ENCODE peak calls at places on chromosomes 12 and 14, in ten cellular contexts. X, O, G, L, W, Z, V, Q, A and H are unnamed samples.

GRCh38 chr12:9727813-9728212 is 5.1 kb downstream of the CLECL1 start:
- DNase-seq in A (no peak), L (no peak), W (no peak), Z (no peak), O (no peak), G (no peak), V (no peak), X (no peak), Q (no peak), H (no peak)

GRCh38 chr14:74979442-74980397 is 23.0 kb upstream of the EIF2B2 start:
- DNase-seq in G (no peak), V (no peak), X (peak; percentile 47), Q (peak; percentile 68), Z (no peak), L (no peak), A (no peak), O (peak; percentile 83), W (peak; percentile 71), H (peak; percentile 71)

GRCh38 chr12:80056845-80057244 is 42.5 kb upstream of the OTOGL start:
- DNase-seq in A (no peak), O (no peak), W (no peak), Z (peak; percentile 79), V (no peak), G (no peak), X (peak; percentile 81), L (no peak), Q (no peak), H (no peak)

GRCh38 chr12:109232731-109233130 is 76.4 kb downstream of the FOXN4 start:
- DNase-seq in Z (no peak), L (no peak), X (no peak), O (no peak), W (no peak), A (no peak), G (no peak), V (no peak), Q (no peak), H (no peak)

GRCh38 chr14:65224799-65225198 is 122.5 kb upstream of the MAX start:
- DNase-seq in V (no peak), X (peak; percentile 46), L (no peak), Q (peak; percentile 51), O (no peak), G (no peak), A (no peak), Z (no peak), W (no peak), H (no peak)

GRCh38 chr12:65655074-65655493 is 169.2 kb upstream of the HMGA2 start:
- DNase-seq in A (no peak), W (no peak), G (no peak), L (no peak), X (peak; percentile 57), O (no peak), Q (no peak), Z (no peak), V (no peak), H (no peak)

GRCh38 chr12:20415013-20415412 is 46.7 kb downstream of the PDE3A start:
- DNase-seq in W (no peak), A (no peak), Z (peak; percentile 77), O (no peak), L (no peak), X (peak; percentile 90), G (no peak), V (no peak), Q (peak; percentile 9), H (no peak)

GRCh38 chr12:19303496-19303895 is 135.8 kb upstream of the AEBP2 start:
- DNase-seq in G (no peak), Q (no peak), V (no peak), O (no peak), X (no peak), A (no peak), W (no peak), L (no peak), Z (no peak), H (no peak)

GRCh38 chr12:41512531-41512930 is 324.4 kb downstream of the PDZRN4 start:
- DNase-seq in X (peak; percentile 3), V (no peak), G (no peak), W (no peak), Z (peak; percentile 36), O (no peak), L (no peak), Q (no peak), A (no peak), H (no peak)

GRCh38 chr14:31128601-31129526 is 78.7 kb downstream of the HECTD1 start:
- DNase-seq in V (no peak), L (no peak), X (no peak), Z (no peak), G (no peak), A (no peak), O (no peak), W (no peak), Q (no peak), H (no peak)

GRCh38 chr12:81417056-81417455 is 339.2 kb downstream of the ACSS3 start:
- DNase-seq in V (no peak), W (no peak), Q (no peak), G (no peak), X (no peak), A (no peak), Z (no peak), O (no peak), L (no peak), H (no peak)

GRCh38 chr12:44286336-44286735 is 450.5 kb downstream of the TMEM117 start:
- DNase-seq in G (no peak), Q (peak; percentile 47), A (no peak), Z (no peak), W (no peak), O (no peak), X (peak; percentile 3), V (no peak), L (no peak), H (no peak)

GRCh38 chr14:74618078-74618952 is 6.3 kb upstream of the LTBP2 start:
- DNase-seq in Z (no peak), G (no peak), L (no peak), W (no peak), V (peak; percentile 58), A (peak; percentile 77), O (no peak), Q (peak; percentile 84), X (peak; percentile 79), H (peak; percentile 83)

GRCh38 chr12:93979189-93979588 is 169.2 kb upstream of the PLXNC1 start:
- DNase-seq in L (no peak), V (no peak), Q (no peak), G (no peak), W (peak; percentile 44), O (no peak), Z (peak; percentile 19), A (no peak), X (peak; percentile 46), H (no peak)

GRCh38 chr14:72849222-72849621 is 44.7 kb downstream of the DPF3 start:
- DNase-seq in A (no peak), Q (no peak), L (no peak), X (no peak), O (no peak), V (no peak), Z (no peak), W (no peak), G (peak; percentile 41), H (no peak)

GRCh38 chr12:10385181-10385613 is 4.6 kb downstream of the KLRK1 start:
- DNase-seq in A (peak; percentile 27), Q (peak; percentile 93), X (peak; percentile 84), G (no peak), Z (no peak), L (no peak), W (no peak), V (no peak), O (no peak), H (no peak)

GRCh38 chr12:104758771-104759170 is 199.3 kb downstream of the SLC41A2 start:
- DNase-seq in W (no peak), G (no peak), X (no peak), O (peak; percentile 3), Z (no peak), L (no peak), V (no peak), A (no peak), Q (no peak), H (no peak)
- H3K4me3 ChIP-seq in W (no peak overlapping the region), G (no peak overlapping the region), X (no peak overlapping the region), O (no peak overlapping the region), Z (no peak overlapping the region), L (no peak overlapping the region), V (no peak overlapping the region), A (no peak overlapping the region), Q (no peak overlapping the region), H (no peak overlapping the region)

GRCh38 chr12:948238-948637 is 1.3 kb downstream of the RAD52 start:
- DNase-seq in L (no peak), G (no peak), Q (no peak), X (no peak), O (no peak), W (no peak), A (no peak), Z (no peak), V (no peak), H (no peak)
- H3K4me3 ChIP-seq in L (peak overlapping the region; percentile 94), G (no peak overlapping the region), Q (peak overlapping the region; percentile 93), X (peak overlapping the region; percentile 53), O (no peak overlapping the region), W (peak overlapping the region; percentile 74), A (peak overlapping the region; percentile 96), Z (peak overlapping the region; percentile 83), V (peak overlapping the region; percentile 86), H (peak overlapping the region; percentile 76)

DNA sequence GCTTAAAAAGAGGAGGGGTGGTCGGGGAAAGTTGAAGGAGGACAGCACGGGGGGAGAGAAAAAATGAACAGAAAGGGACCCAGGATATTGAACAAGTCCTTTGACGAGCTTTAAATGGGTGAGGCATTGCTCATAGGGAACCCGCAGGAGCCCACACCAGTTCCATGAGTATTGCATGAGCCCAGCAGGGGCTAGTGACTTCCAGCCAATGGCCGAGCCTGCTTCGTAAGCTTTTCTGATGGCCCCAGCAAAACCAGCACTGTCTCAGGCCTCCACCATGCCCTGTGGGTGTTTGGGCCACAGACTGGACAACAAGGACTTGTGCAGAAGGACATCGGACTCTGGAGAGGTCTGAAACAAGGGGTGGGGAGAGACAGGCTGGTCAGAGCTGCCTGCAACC is 109.5 kb downstream of the ZFP36L1 start:
- DNase-seq in A (no peak), W (no peak), V (no peak), O (no peak), X (peak; percentile 38), Q (peak; percentile 80), Z (no peak), L (no peak), G (no peak), H (no peak)
- H3K4me3 ChIP-seq in A (no peak overlapping the region), W (no peak overlapping the region), V (no peak overlapping the region), O (no peak overlapping the region), X (no peak overlapping the region), Q (no peak overlapping the region), Z (no peak overlapping the region), L (no peak overlapping the region), G (no peak overlapping the region), H (no peak overlapping the region)

GRCh38 chr12:39116877-39117276 is 211.5 kb upstream of the CPNE8 start:
- DNase-seq in O (no peak), X (no peak), A (no peak), L (no peak), W (no peak), Q (no peak), Z (no peak), V (no peak), G (no peak), H (no peak)
- H3K4me3 ChIP-seq in O (no peak overlapping the region), X (no peak overlapping the region), A (no peak overlapping the region), L (no peak overlapping the region), W (no peak overlapping the region), Q (no peak overlapping the region), Z (no peak overlapping the region), V (no peak overlapping the region), G (no peak overlapping the region), H (no peak overlapping the region)

DNA sequence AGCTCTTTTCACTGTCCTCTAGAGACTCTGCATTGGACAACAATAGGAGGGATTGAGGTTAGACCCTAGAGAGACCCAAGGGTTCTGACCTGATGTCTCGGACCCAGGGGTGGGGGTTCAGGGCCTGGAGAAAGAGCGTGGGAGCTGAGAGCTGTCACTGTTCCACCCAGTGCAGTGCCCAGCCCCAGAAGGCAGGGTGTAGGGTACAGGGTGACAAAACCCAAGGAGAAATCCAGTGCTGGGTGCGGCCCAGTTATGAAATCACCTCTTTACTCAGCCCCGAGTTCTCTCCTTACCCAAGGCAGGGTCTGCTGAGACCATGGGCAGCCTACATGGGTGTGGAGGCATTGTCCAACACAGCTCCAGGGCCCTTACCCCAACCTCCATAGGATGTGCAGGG is 2.6 kb downstream of the AQP2 start:
- DNase-seq in O (no peak), W (no peak), G (no peak), A (no peak), X (no peak), V (no peak), Q (no peak), L (no peak), Z (no peak), H (peak; percentile 36)
- H3K4me3 ChIP-seq in O (no peak overlapping the region), W (no peak overlapping the region), G (no peak overlapping the region), A (no peak overlapping the region), X (no peak overlapping the region), V (no peak overlapping the region), Q (no peak overlapping the region), L (no peak overlapping the region), Z (no peak overlapping the region), H (no peak overlapping the region)